ENCODE peak calls at places on chromosome 5, in eight cellular contexts. O is tibial artery, J is OCI-LY7, G is vagina, V is tibial nerve, M is left ventricle myocardium inferior, E is GM23248, L is astrocyte. R is an unnamed sample.

GRCh38 chr5:10726913-10727517 is 34.0 kb downstream of the DAP start:
- DNase-seq in G (no peak), L (no peak), O (no peak), V (no peak), M (no peak), J (no peak), E (no peak), R (no peak)

GRCh38 chr5:40616791-40617190 is 62.9 kb upstream of the PTGER4 start:
- DNase-seq in G (no peak), O (no peak), L (no peak), E (no peak), J (no peak), M (no peak), V (no peak), R (no peak)

GRCh38 chr5:18281947-18282557 is 647.8 kb downstream of the TAF11L14 start:
- DNase-seq in L (peak; percentile 32), V (no peak), M (no peak), G (no peak), E (peak; percentile 67), J (peak; percentile 25), O (no peak), R (no peak)

GRCh38 chr5:166509085-166509484 is 1782.4 kb upstream of the WWC1 start:
- DNase-seq in J (peak; percentile 4), V (no peak), L (no peak), E (peak; percentile 2), G (no peak), O (no peak), M (no peak), R (no peak)

GRCh38 chr5:64977779-64978178 is 209.0 kb downstream of the CWC27 start:
- DNase-seq in V (no peak), O (no peak), M (no peak), E (peak; percentile 39), G (no peak), J (no peak), L (peak; percentile 17), R (no peak)

GRCh38 chr5:157530226-157530972 is 45.2 kb downstream of the ADAM19 start:
- DNase-seq in L (no peak), O (peak; percentile 39), G (no peak), M (no peak), J (no peak), E (no peak), V (no peak), R (no peak)

GRCh38 chr5:92800360-92800759 is 780.7 kb downstream of the NR2F1-AS1 start:
- DNase-seq in O (no peak), J (no peak), G (no peak), L (peak; percentile 40), V (no peak), E (no peak), M (no peak), R (no peak)

GRCh38 chr5:179825655-179826182 is 5.0 kb downstream of the SQSTM1 start:
- DNase-seq in M (no peak), G (no peak), J (no peak), V (no peak), O (no peak), E (peak; percentile 41), L (no peak), R (no peak)

GRCh38 chr5:99922386-99922785 is 612.8 kb upstream of the FAM174A start:
- DNase-seq in O (no peak), G (no peak), M (no peak), J (no peak), E (no peak), V (no peak), L (no peak), R (no peak)

GRCh38 chr5:155106221-155106620 is 92.7 kb downstream of the KIF4B start:
- DNase-seq in G (no peak), O (no peak), J (no peak), L (no peak), E (no peak), M (no peak), V (no peak), R (no peak)

DNA sequence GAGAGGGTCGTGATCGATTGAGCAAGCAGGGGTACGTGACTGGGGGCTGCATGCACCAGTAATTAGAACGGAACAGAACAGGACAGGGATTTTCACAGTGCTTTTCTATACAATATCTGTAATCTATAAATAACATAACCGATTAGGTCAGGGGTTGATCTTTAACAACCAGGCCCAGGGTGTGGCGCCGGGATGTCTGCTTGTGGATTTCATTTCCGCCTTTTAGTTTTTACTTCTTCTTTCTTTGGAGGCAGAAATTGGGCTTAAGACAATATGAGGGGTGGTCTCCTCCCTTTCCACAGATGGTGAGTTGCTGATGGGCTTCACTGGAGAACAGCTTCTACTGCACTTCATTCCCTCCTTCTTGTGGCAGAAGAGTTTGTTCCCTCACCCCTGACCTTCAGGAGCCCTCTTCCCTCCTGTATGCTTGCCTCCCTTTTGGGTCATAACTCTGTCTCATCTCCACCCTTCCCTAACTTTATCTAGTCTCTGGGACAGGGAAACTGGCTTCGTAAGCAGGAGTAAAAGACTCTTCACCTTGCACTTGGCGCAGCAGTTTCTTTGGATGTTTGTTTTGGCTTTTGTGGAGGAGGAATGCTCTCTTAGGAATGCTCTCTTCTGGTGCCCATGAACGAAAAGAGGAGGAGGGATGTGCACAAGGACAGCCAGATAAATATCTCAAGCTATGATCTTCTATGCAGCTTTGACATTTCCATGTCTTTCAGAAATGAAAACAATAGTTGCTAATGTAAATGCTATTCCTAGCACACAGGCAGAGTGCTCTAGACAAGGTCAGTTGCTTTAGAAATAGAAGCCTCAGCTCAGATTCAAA is 139.8 kb upstream of the RPS23 start:
- DNase-seq in V (no peak), J (no peak), G (no peak), O (no peak), M (no peak), L (peak; percentile 52), E (peak; percentile 13), R (peak; percentile 71)
- H3K4me1 ChIP-seq in V (peaks cover 47% of the 10 kb centered on the region), J (no peaks in the 10 kb centered on the region), G (peaks cover 13% of the 10 kb centered on the region), O (peaks cover 21% of the 10 kb centered on the region), M (no peaks in the 10 kb centered on the region), L (peaks cover 42% of the 10 kb centered on the region), E (peaks cover 54% of the 10 kb centered on the region), R (peaks cover 10% of the 10 kb centered on the region)

GRCh38 chr5:150641826-150642566 is 1.5 kb downstream of the SYNPO start:
- DNase-seq in G (no peak), E (peak; percentile 38), L (no peak), O (no peak), J (no peak), V (no peak), M (no peak), R (no peak)
- H3K4me3 ChIP-seq in G (no peak overlapping the region), E (peak overlapping the region; percentile 47), L (peak overlapping the region; percentile 62), O (no peak overlapping the region), J (no peak overlapping the region), V (no peak overlapping the region), M (peak overlapping the region; percentile 66), R (peak overlapping the region; percentile 46)

GRCh38 chr5:16777432-16777831 is 158.7 kb downstream of the MYO10 start:
- DNase-seq in L (no peak), V (no peak), J (no peak), E (no peak), O (no peak), M (no peak), G (no peak), R (no peak)
- H3K27ac ChIP-seq in L (peak overlapping the region; percentile 43), V (no peak overlapping the region), J (no peak overlapping the region), E (peak overlapping the region; percentile 59), O (no peak overlapping the region), M (no peak overlapping the region), G (no peak overlapping the region), R (no peak overlapping the region)

GRCh38 chr5:140408750-140409241 is 7.2 kb downstream of the ANKHD1 start:
- DNase-seq in G (no peak), V (no peak), E (no peak), L (no peak), M (no peak), O (no peak), J (no peak), R (no peak)
- H3K4me1 ChIP-seq in G (peaks cover 73% of the 10 kb centered on the region), V (peaks cover 56% of the 10 kb centered on the region), E (no peaks in the 10 kb centered on the region), L (no peaks in the 10 kb centered on the region), M (peaks cover 68% of the 10 kb centered on the region), O (peaks cover 43% of the 10 kb centered on the region), J (peaks cover 20% of the 10 kb centered on the region), R (peaks cover 34% of the 10 kb centered on the region)

GRCh38 chr5:170390472-170390871 is 1.3 kb upstream of the KCNMB1 start:
- DNase-seq in V (no peak), E (no peak), J (no peak), G (no peak), L (no peak), M (no peak), O (no peak), R (no peak)

GRCh38 chr5:170397059-170397458 is 7.9 kb upstream of the KCNMB1 start:
- DNase-seq in E (no peak), M (no peak), J (no peak), V (no peak), O (no peak), L (no peak), G (no peak), R (no peak)

GRCh38 chr5:170393235-170393634 is 4.1 kb upstream of the KCNMB1 start:
- DNase-seq in E (peak; percentile 26), J (no peak), O (no peak), L (no peak), M (no peak), G (no peak), V (no peak), R (no peak)

GRCh38 chr5:170389250-170389902 is at the start of gene KCNMB1:
- DNase-seq in J (no peak), G (no peak), O (peak; percentile 89), M (no peak), L (no peak), V (no peak), E (peak; percentile 12), R (no peak)

DNA sequence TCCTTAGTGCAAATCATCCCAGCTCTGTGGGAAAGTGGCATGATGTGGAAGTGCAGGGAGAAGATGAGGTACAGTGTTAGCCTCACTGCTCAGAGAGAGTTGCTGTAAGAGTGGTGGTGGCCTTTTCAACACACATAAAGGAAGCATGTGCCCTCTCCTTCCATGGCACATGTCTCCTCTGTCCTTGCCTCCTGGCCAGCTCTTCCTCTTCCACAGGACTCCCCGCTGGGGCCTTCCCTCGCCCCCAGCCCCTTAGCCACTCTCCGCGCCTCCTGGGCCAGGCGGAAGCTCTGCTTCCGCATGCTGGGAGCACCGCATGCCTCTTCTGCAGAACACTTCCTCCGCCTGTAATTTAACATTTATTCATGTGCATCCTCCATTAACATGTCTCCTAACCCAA is 4.8 kb upstream of the KCNMB1 start:
- DNase-seq in M (no peak), G (no peak), O (no peak), L (no peak), V (no peak), J (no peak), E (no peak), R (no peak)
- H3K4me3 ChIP-seq in M (no peak overlapping the region), G (no peak overlapping the region), O (no peak overlapping the region), L (no peak overlapping the region), V (no peak overlapping the region), J (no peak overlapping the region), E (no peak overlapping the region), R (no peak overlapping the region)

R was measured in upper lobe of right lung.